ENCODE peak calls at places on chromosomes 12 and 14, in four cellular contexts. One of them, this sample, is unnamed. For H3K4me1, the result is how much of the 10 kb centered on the place peaks cover.

GRCh38 chr14:53850714-53851296 is 105.8 kb downstream of the BMP4 start:
- DNase-seq in stomach: no peak
- DNase-seq in esophagus squamous epithelium: no peak
- DNase-seq in ovary: no peak
- DNase-seq in this sample: no peak

GRCh38 chr12:122206976-122207375 is 3.5 kb downstream of the B3GNT4 start:
- DNase-seq in stomach: no peak
- DNase-seq in ovary: no peak
- DNase-seq in esophagus squamous epithelium: no peak
- DNase-seq in this sample: no peak

GRCh38 chr12:45273717-45274271 is 57.9 kb downstream of the ANO6 start:
- DNase-seq in esophagus squamous epithelium: no peak
- DNase-seq in ovary: no peak
- DNase-seq in stomach: no peak
- DNase-seq in this sample: no peak

GRCh38 chr14:75430106-75430505 is 2.3 kb downstream of the JDP2 start:
- DNase-seq in esophagus squamous epithelium: no peak
- DNase-seq in ovary: no peak
- DNase-seq in stomach: no peak
- DNase-seq in this sample: no peak

GRCh38 chr12:91326043-91327027 is 143.7 kb upstream of the DCN start:
- DNase-seq in stomach: peak
- DNase-seq in esophagus squamous epithelium: no peak
- DNase-seq in ovary: peak
- DNase-seq in this sample: no peak

GRCh38 chr12:121580959-121581680 is at the start of gene KDM2B:
- DNase-seq in esophagus squamous epithelium: no peak
- DNase-seq in stomach: peak
- DNase-seq in ovary: no peak
- DNase-seq in this sample: no peak

GRCh38 chr14:64835431-64835830 is 44.3 kb downstream of the SPTB start:
- DNase-seq in ovary: no peak
- DNase-seq in stomach: no peak
- DNase-seq in esophagus squamous epithelium: no peak
- DNase-seq in this sample: no peak

GRCh38 chr12:110888256-110888991 is 32.0 kb downstream of the MYL2 start:
- DNase-seq in ovary: no peak
- DNase-seq in stomach: no peak
- DNase-seq in esophagus squamous epithelium: no peak
- DNase-seq in this sample: no peak

GRCh38 chr14:61280526-61281185 is 482 bp downstream of the TMEM30B start:
- DNase-seq in ovary: peak
- DNase-seq in stomach: peak
- DNase-seq in esophagus squamous epithelium: no peak
- DNase-seq in this sample: peak

GRCh38 chr14:48974994-48975393 is 611.2 kb downstream of the RPS29 start:
- DNase-seq in stomach: no peak
- DNase-seq in esophagus squamous epithelium: no peak
- DNase-seq in ovary: no peak
- DNase-seq in this sample: no peak

GRCh38 chr12:74953697-74954096 is 255.9 kb downstream of the KCNC2 start:
- DNase-seq in esophagus squamous epithelium: no peak
- DNase-seq in ovary: no peak
- DNase-seq in stomach: no peak
- DNase-seq in this sample: no peak

GRCh38 chr12:28191690-28192089 is 1.4 kb downstream of the CCDC91 start:
- DNase-seq in ovary: no peak
- DNase-seq in esophagus squamous epithelium: no peak
- DNase-seq in stomach: no peak
- DNase-seq in this sample: no peak

GRCh38 chr12:124782132-124782531 is 81.5 kb downstream of the SCARB1 start:
- DNase-seq in ovary: no peak
- DNase-seq in stomach: no peak
- DNase-seq in esophagus squamous epithelium: no peak
- DNase-seq in this sample: no peak
- H3K4me1 ChIP-seq in ovary: under half
- H3K4me1 ChIP-seq in stomach: under half
- H3K4me1 ChIP-seq in esophagus squamous epithelium: under half
- H3K4me1 ChIP-seq in this sample: under half

GRCh38 chr14:90758028-90758889 is 58.0 kb downstream of the TTC7B start:
- DNase-seq in esophagus squamous epithelium: peak
- DNase-seq in stomach: peak
- DNase-seq in ovary: peak
- DNase-seq in this sample: peak
- TF ChIP-seq POLR2A in esophagus squamous epithelium: no peak
- TF ChIP-seq POLR2A in stomach: no peak
- TF ChIP-seq POLR2A in ovary: peak
- TF ChIP-seq POLR2A in this sample: no peak

GRCh38 chr12:92717202-92717601 is 14.4 kb downstream of the PLEKHG7 start:
- DNase-seq in ovary: no peak
- DNase-seq in stomach: no peak
- DNase-seq in esophagus squamous epithelium: no peak
- DNase-seq in this sample: no peak
- TF ChIP-seq CTCF in ovary: no peak
- TF ChIP-seq CTCF in stomach: no peak
- TF ChIP-seq CTCF in esophagus squamous epithelium: no peak
- TF ChIP-seq CTCF in this sample: no peak

GRCh38 chr14:80298491-80299017 is 87.2 kb upstream of the DIO2 start:
- DNase-seq in ovary: no peak
- DNase-seq in esophagus squamous epithelium: no peak
- DNase-seq in stomach: no peak
- DNase-seq in this sample: no peak

GRCh38 chr14:80304125-80304766 is 92.9 kb upstream of the DIO2 start:
- DNase-seq in esophagus squamous epithelium: no peak
- DNase-seq in ovary: no peak
- DNase-seq in stomach: no peak
- DNase-seq in this sample: no peak

GRCh38 chr14:80300351-80300750 is 89.0 kb upstream of the DIO2 start:
- DNase-seq in stomach: no peak
- DNase-seq in ovary: no peak
- DNase-seq in esophagus squamous epithelium: no peak
- DNase-seq in this sample: no peak
- H3K4me1 ChIP-seq in stomach: under half
- H3K4me1 ChIP-seq in ovary: under half
- H3K4me1 ChIP-seq in esophagus squamous epithelium: under half
- H3K4me1 ChIP-seq in this sample: under half

DNA sequence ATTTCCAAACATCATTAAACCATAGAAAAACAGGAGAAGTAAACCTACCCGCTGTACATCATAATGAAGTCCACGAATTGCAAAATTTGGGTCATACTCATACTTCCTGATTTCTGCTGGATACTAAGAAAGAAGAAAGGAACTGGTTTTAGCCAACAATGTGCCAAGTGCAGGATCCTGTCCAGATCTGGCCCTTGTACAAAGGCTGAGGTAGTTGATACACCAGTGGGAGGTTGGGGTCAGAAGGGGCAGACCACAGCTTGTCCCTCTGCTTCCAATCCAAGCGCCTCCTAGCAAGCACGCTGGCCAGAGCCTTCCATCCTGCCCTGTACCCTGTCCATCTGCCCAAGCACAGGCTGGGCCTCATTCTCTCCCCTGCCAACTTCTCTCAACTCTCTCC is 34.2 kb downstream of the NT5DC3 start:
- DNase-seq in ovary: no peak
- DNase-seq in esophagus squamous epithelium: no peak
- DNase-seq in stomach: no peak
- DNase-seq in this sample: no peak
- TF ChIP-seq POLR2A in ovary: no peak
- TF ChIP-seq POLR2A in esophagus squamous epithelium: no peak
- TF ChIP-seq POLR2A in stomach: no peak
- TF ChIP-seq POLR2A in this sample: no peak

DNA sequence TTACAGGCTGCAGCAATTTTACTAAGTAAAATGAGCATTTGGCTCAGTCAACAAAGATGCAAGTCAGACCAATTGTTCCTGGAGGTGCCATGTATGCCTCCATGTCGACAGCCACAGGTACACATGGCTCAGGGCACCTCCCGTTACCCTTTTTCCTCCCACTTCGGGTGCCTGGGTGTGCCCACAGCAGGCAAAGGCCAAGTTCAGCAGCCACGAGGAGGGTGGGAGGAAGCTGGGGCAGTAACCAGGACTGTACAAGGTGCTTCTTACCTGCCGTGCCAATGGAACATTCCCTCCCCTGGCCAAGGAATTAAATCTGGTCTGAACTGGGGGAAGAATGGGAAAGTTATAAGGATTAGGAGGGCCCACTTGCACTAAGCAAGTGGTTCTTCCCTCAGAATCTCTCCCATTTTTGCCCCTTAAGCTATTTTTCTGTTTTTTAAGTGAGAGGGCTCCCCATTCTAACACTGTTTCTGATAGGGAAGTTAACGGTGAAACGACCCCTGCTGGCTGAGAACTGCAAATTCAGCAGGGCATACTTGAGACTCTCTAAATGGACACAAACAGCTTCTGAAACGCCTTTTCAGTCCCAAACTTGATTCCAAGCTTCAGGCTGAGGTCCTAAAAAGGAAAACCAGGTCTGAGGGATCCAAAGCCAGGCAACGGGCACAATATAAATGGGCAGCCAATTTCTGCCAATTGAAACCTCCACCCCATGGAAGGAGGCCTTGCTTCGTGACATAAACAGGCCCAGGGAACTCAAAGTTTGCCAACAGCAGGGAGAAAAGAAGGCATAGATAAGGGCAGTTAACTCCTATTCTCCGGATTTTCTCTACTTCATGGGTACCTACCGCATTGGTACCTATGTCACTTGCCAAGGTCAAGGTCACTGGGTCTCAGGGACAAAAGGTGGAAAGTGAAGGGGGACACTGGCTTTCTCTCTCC is 24.8 kb downstream of the CLECL1 start:
- DNase-seq in esophagus squamous epithelium: no peak
- DNase-seq in ovary: no peak
- DNase-seq in stomach: peak
- DNase-seq in this sample: peak
- TF ChIP-seq CTCF in esophagus squamous epithelium: peak
- TF ChIP-seq CTCF in ovary: no peak
- TF ChIP-seq CTCF in stomach: peak
- TF ChIP-seq CTCF in this sample: peak

GRCh38 chr12:57832966-57833365 is 13.6 kb downstream of the CTDSP2 start:
- DNase-seq in stomach: no peak
- DNase-seq in esophagus squamous epithelium: no peak
- DNase-seq in ovary: no peak
- DNase-seq in this sample: no peak

GRCh38 chr12:57829025-57829777 is 10.7 kb upstream of the AVIL start:
- DNase-seq in esophagus squamous epithelium: no peak
- DNase-seq in ovary: no peak
- DNase-seq in stomach: no peak
- DNase-seq in this sample: no peak

GRCh38 chr12:57826966-57827365 is 8.4 kb upstream of the AVIL start:
- DNase-seq in esophagus squamous epithelium: no peak
- DNase-seq in stomach: no peak
- DNase-seq in ovary: no peak
- DNase-seq in this sample: no peak

GRCh38 chr12:57833672-57834071 is 12.9 kb downstream of the CTDSP2 start:
- DNase-seq in stomach: no peak
- DNase-seq in esophagus squamous epithelium: no peak
- DNase-seq in ovary: no peak
- DNase-seq in this sample: no peak

DNA sequence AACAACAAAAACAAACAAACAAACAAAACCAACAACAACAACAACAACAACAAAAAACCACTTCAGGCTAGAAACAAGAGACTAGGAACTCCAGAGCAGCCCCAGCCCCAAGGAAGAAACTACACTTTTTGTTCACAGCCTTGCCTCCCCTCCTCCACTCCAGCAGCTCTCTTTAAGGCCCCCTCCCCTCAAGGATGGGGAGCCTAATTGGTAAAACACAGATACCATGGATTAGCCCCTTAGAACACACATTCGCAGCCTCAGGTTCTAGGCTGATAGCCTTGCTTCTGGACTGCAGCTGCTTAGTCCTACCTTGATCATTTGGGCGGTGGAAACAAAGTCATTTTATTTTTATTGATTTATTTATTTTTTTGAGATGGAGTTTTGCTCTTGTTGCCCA is 11.9 kb upstream of the AVIL start:
- DNase-seq in stomach: no peak
- DNase-seq in ovary: no peak
- DNase-seq in esophagus squamous epithelium: no peak
- DNase-seq in this sample: no peak
- H3K4me1 ChIP-seq in stomach: half or more
- H3K4me1 ChIP-seq in ovary: under half
- H3K4me1 ChIP-seq in esophagus squamous epithelium: half or more
- H3K4me1 ChIP-seq in this sample: half or more

This sample was measured in spleen.